ENCODE peak calls at places on chromosomes 16 and 17, in eight cellular contexts. W, Y, V, K, U, M, L and H are unnamed samples.

GRCh38 chr17:77571562-77571981 is 386.9 kb upstream of the TNRC6C start:
- DNase-seq in W (peak), Y (no peak), V (peak), K (no peak), U (no peak), M (no peak), L (no peak), H (peak)

GRCh38 chr16:50515218-50515617 is 33.0 kb upstream of the NKD1 start:
- DNase-seq in W (no peak), Y (no peak), V (no peak), K (no peak), U (no peak), M (no peak), L (no peak), H (no peak)

GRCh38 chr17:79841369-79842135 is 2.3 kb upstream of the CBX4 start:
- DNase-seq in W (no peak), Y (no peak), V (no peak), K (no peak), U (no peak), M (no peak), L (no peak), H (no peak)

GRCh38 chr16:401468-402348 is at the start of gene DECR2:
- DNase-seq in W (peak), Y (peak), V (peak), K (peak), U (peak), M (peak), L (peak), H (peak)

GRCh38 chr17:79007504-79008381 is 1.8 kb downstream of the CANT1 start:
- DNase-seq in W (no peak), Y (no peak), V (no peak), K (no peak), U (no peak), M (no peak), L (no peak), H (no peak)

GRCh38 chr16:61791465-61791864 is 244.8 kb downstream of the CDH8 start:
- DNase-seq in W (peak), Y (no peak), V (no peak), K (no peak), U (no peak), M (no peak), L (no peak), H (no peak)

GRCh38 chr17:33712120-33712519 is 419.0 kb upstream of the ASIC2 start:
- DNase-seq in W (no peak), Y (no peak), V (no peak), K (no peak), U (peak), M (no peak), L (no peak), H (no peak)

GRCh38 chr17:51034800-51035199 is 85.9 kb downstream of the SPAG9 start:
- DNase-seq in W (no peak), Y (no peak), V (no peak), K (no peak), U (no peak), M (no peak), L (no peak), H (no peak)

GRCh38 chr17:75115545-75115944 is 5.8 kb downstream of the ARMC7 start:
- DNase-seq in W (no peak), Y (no peak), V (no peak), K (no peak), U (no peak), M (no peak), L (no peak), H (no peak)

GRCh38 chr17:66959641-66960375 is 4.7 kb upstream of the CACNG4 start:
- DNase-seq in W (no peak), Y (no peak), V (no peak), K (no peak), U (no peak), M (no peak), L (no peak), H (no peak)

GRCh38 chr17:48016112-48016511 is 21.5 kb downstream of the COPZ2 start:
- DNase-seq in W (no peak), Y (no peak), V (no peak), K (no peak), U (no peak), M (no peak), L (no peak), H (no peak)

GRCh38 chr17:7281953-7282751 is 634 bp downstream of the SLC2A4 start:
- DNase-seq in W (peak), Y (no peak), V (no peak), K (no peak), U (no peak), M (peak), L (no peak), H (no peak)

GRCh38 chr17:16649585-16649984 is 4.1 kb downstream of the ZNF624 start:
- DNase-seq in W (peak), Y (no peak), V (no peak), K (no peak), U (no peak), M (no peak), L (no peak), H (no peak)

GRCh38 chr17:78668847-78669246 is 91.7 kb upstream of the DNAH17 start:
- DNase-seq in W (no peak), Y (no peak), V (no peak), K (no peak), U (no peak), M (no peak), L (no peak), H (no peak)

GRCh38 chr16:2955779-2956565 is 8.1 kb upstream of the KREMEN2 start:
- DNase-seq in W (no peak), Y (no peak), V (no peak), K (no peak), U (no peak), M (no peak), L (no peak), H (no peak)

GRCh38 chr17:77560841-77561240 is 397.7 kb upstream of the TNRC6C start:
- DNase-seq in W (no peak), Y (no peak), V (no peak), K (no peak), U (no peak), M (no peak), L (no peak), H (no peak)

GRCh38 chr17:50206604-50207293 is 5.3 kb upstream of the COL1A1 start:
- DNase-seq in W (peak), Y (no peak), V (no peak), K (no peak), U (no peak), M (no peak), L (no peak), H (peak)

GRCh38 chr16:88073201-88073721 is 122.0 kb downstream of the BANP start:
- DNase-seq in W (no peak), Y (no peak), V (no peak), K (no peak), U (no peak), M (no peak), L (no peak), H (no peak)

GRCh38 chr17:36715951-36716350 is 114.6 kb downstream of the MRM1 start:
- DNase-seq in W (no peak), Y (no peak), V (no peak), K (no peak), U (no peak), M (no peak), L (no peak), H (no peak)

GRCh38 chr16:87740909-87741424 is 24.8 kb downstream of the KLHDC4 start:
- DNase-seq in W (no peak), Y (peak), V (no peak), K (peak), U (peak), M (peak), L (no peak), H (no peak)